ENCODE peak calls at places on chromosome X, in five cellular contexts. One of them, this sample, is unnamed.

GRCh38 chrX:30212172-30212571 is 3.2 kb upstream of the MAGEB2 start:
- DNase-seq in fibroblast of lung: no peak
- DNase-seq in HepG2: no peak
- DNase-seq in K562: no peak
- DNase-seq in PC-3: peak
- DNase-seq in this sample: no peak

GRCh38 chrX:50691820-50692219 is 122.2 kb downstream of the SHROOM4 start:
- DNase-seq in fibroblast of lung: peak
- DNase-seq in HepG2: peak
- DNase-seq in K562: peak
- DNase-seq in PC-3: peak
- DNase-seq in this sample: peak

GRCh38 chrX:25015486-25016360 is at the start of gene ARX:
- DNase-seq in fibroblast of lung: peak
- DNase-seq in HepG2: peak
- DNase-seq in K562: peak
- DNase-seq in PC-3: no peak
- DNase-seq in this sample: peak

GRCh38 chrX:85114171-85114570 is 110.5 kb downstream of the APOOL start:
- DNase-seq in fibroblast of lung: no peak
- DNase-seq in HepG2: no peak
- DNase-seq in K562: no peak
- DNase-seq in PC-3: no peak
- DNase-seq in this sample: no peak

GRCh38 chrX:53284684-53285447 is 3.5 kb upstream of the IQSEC2 start:
- DNase-seq in fibroblast of lung: peak
- DNase-seq in HepG2: peak
- DNase-seq in K562: peak
- DNase-seq in PC-3: peak
- DNase-seq in this sample: peak

GRCh38 chrX:97060019-97060418 is 176.3 kb downstream of the RPA4 start:
- DNase-seq in fibroblast of lung: no peak
- DNase-seq in HepG2: no peak
- DNase-seq in K562: no peak
- DNase-seq in PC-3: no peak
- DNase-seq in this sample: no peak

GRCh38 chrX:79133897-79134296 is 10.6 kb upstream of the GPR174 start:
- DNase-seq in fibroblast of lung: no peak
- DNase-seq in HepG2: no peak
- DNase-seq in K562: no peak
- DNase-seq in PC-3: no peak
- DNase-seq in this sample: no peak

GRCh38 chrX:1876041-1876440 is 261.2 kb downstream of the ASMT start:
- DNase-seq in fibroblast of lung: no peak
- DNase-seq in HepG2: no peak
- DNase-seq in K562: no peak
- DNase-seq in PC-3: no peak
- DNase-seq in this sample: no peak

GRCh38 chrX:53186363-53186762 is 38.6 kb downstream of the KDM5C start:
- DNase-seq in fibroblast of lung: no peak
- DNase-seq in HepG2: no peak
- DNase-seq in K562: no peak
- DNase-seq in PC-3: peak
- DNase-seq in this sample: peak

GRCh38 chrX:38192007-38192625 is 28.6 kb downstream of the SRPX start:
- DNase-seq in fibroblast of lung: peak
- DNase-seq in HepG2: no peak
- DNase-seq in K562: peak
- DNase-seq in PC-3: peak
- DNase-seq in this sample: no peak

GRCh38 chrX:110173192-110174175 is 144.4 kb downstream of the AMMECR1 start:
- DNase-seq in fibroblast of lung: peak
- DNase-seq in HepG2: no peak
- DNase-seq in K562: no peak
- DNase-seq in PC-3: peak
- DNase-seq in this sample: peak

GRCh38 chrX:46713672-46714487 is 45.0 kb downstream of the SLC9A7 start:
- DNase-seq in fibroblast of lung: no peak
- DNase-seq in HepG2: no peak
- DNase-seq in K562: no peak
- DNase-seq in PC-3: no peak
- DNase-seq in this sample: no peak

GRCh38 chrX:87679849-87680248 is 162.2 kb downstream of the KLHL4 start:
- DNase-seq in fibroblast of lung: no peak
- DNase-seq in HepG2: no peak
- DNase-seq in K562: no peak
- DNase-seq in PC-3: no peak
- DNase-seq in this sample: no peak

GRCh38 chrX:22165732-22166457 is 106.8 kb upstream of the CBLL2 start:
- DNase-seq in fibroblast of lung: peak
- DNase-seq in HepG2: no peak
- DNase-seq in K562: no peak
- DNase-seq in PC-3: peak
- DNase-seq in this sample: peak

GRCh38 chrX:70675284-70675683 is 230.6 kb downstream of the DLG3 start:
- DNase-seq in fibroblast of lung: no peak
- DNase-seq in HepG2: no peak
- DNase-seq in K562: no peak
- DNase-seq in PC-3: no peak
- DNase-seq in this sample: no peak

GRCh38 chrX:48590203-48591103 is 6.8 kb upstream of the WDR13 start:
- DNase-seq in fibroblast of lung: peak
- DNase-seq in HepG2: peak
- DNase-seq in K562: no peak
- DNase-seq in PC-3: no peak
- DNase-seq in this sample: no peak

GRCh38 chrX:101415180-101416130 is 7.4 kb downstream of the HNRNPH2 start:
- DNase-seq in fibroblast of lung: peak
- DNase-seq in HepG2: peak
- DNase-seq in K562: peak
- DNase-seq in PC-3: peak
- DNase-seq in this sample: peak

GRCh38 chrX:137212078-137212632 is 178.4 kb upstream of the GPR101 start:
- DNase-seq in fibroblast of lung: no peak
- DNase-seq in HepG2: no peak
- DNase-seq in K562: no peak
- DNase-seq in PC-3: peak
- DNase-seq in this sample: no peak

GRCh38 chrX:10414106-10414824 is 206.1 kb downstream of the MID1 start:
- DNase-seq in fibroblast of lung: no peak
- DNase-seq in HepG2: no peak
- DNase-seq in K562: no peak
- DNase-seq in PC-3: no peak
- DNase-seq in this sample: no peak

GRCh38 chrX:71871367-71871766 is 39.3 kb upstream of the NHSL2 start:
- DNase-seq in fibroblast of lung: no peak
- DNase-seq in HepG2: no peak
- DNase-seq in K562: no peak
- DNase-seq in PC-3: peak
- DNase-seq in this sample: peak

GRCh38 chrX:70998402-70999027 is 67.6 kb upstream of the SLC7A3 start:
- DNase-seq in fibroblast of lung: peak
- DNase-seq in HepG2: peak
- DNase-seq in K562: no peak
- DNase-seq in PC-3: peak
- DNase-seq in this sample: peak

GRCh38 chrX:68695206-68695845 is 47.9 kb downstream of the STARD8 start:
- DNase-seq in fibroblast of lung: no peak
- DNase-seq in HepG2: no peak
- DNase-seq in K562: no peak
- DNase-seq in PC-3: no peak
- DNase-seq in this sample: no peak

GRCh38 chrX:118566359-118566758 is 70.7 kb downstream of the DOCK11 start:
- DNase-seq in fibroblast of lung: no peak
- DNase-seq in HepG2: no peak
- DNase-seq in K562: no peak
- DNase-seq in PC-3: peak
- DNase-seq in this sample: no peak

DNA sequence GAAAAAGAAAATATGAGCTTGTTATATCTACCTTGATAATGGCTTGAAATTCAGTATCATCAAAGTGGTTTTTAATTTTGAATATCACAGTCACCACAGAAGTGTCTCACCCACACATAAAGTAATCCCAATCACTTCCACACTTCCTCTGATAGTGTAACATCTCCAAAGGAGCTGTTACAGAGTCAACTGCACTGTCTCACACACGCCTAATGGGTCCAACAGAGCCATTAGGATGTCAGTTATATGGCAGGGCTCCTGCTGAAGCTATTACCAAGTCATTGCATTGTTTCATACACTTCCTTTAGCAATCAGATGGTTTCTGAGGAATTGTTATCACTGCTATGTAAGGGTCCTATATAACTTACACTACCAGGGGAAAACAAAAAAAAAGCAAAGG is 432.1 kb upstream of the TEX13C start:
- DNase-seq in fibroblast of lung: no peak
- DNase-seq in HepG2: no peak
- DNase-seq in K562: no peak
- DNase-seq in PC-3: no peak
- DNase-seq in this sample: no peak
- TF ChIP-seq CTCF in fibroblast of lung: no peak
- TF ChIP-seq CTCF in HepG2: no peak
- TF ChIP-seq CTCF in K562: no peak
- TF ChIP-seq CTCF in PC-3: no peak
- TF ChIP-seq CTCF in this sample: no peak

GRCh38 chrX:7083468-7084396 is 63.8 kb upstream of the STS start:
- DNase-seq in fibroblast of lung: peak
- DNase-seq in HepG2: no peak
- DNase-seq in K562: no peak
- DNase-seq in PC-3: peak
- DNase-seq in this sample: peak
- TF ChIP-seq EZH2 in fibroblast of lung: no peak
- TF ChIP-seq EZH2 in HepG2: no peak
- TF ChIP-seq EZH2 in K562: no peak
- TF ChIP-seq EZH2 in PC-3: no peak
- TF ChIP-seq EZH2 in this sample: no peak

GRCh38 chrX:133786382-133786781 is 199.0 kb downstream of the GPC3 start:
- DNase-seq in fibroblast of lung: no peak
- DNase-seq in HepG2: no peak
- DNase-seq in K562: no peak
- DNase-seq in PC-3: no peak
- DNase-seq in this sample: peak

GRCh38 chrX:133781174-133781573 is 204.2 kb downstream of the GPC3 start:
- DNase-seq in fibroblast of lung: no peak
- DNase-seq in HepG2: no peak
- DNase-seq in K562: no peak
- DNase-seq in PC-3: no peak
- DNase-seq in this sample: no peak

GRCh38 chrX:133783273-133783672 is 202.1 kb downstream of the GPC3 start:
- DNase-seq in fibroblast of lung: no peak
- DNase-seq in HepG2: no peak
- DNase-seq in K562: no peak
- DNase-seq in PC-3: no peak
- DNase-seq in this sample: no peak
- H3K9ac ChIP-seq in fibroblast of lung: no peak
- H3K9ac ChIP-seq in HepG2: no peak
- H3K9ac ChIP-seq in K562: no peak
- H3K9ac ChIP-seq in PC-3: no peak
- H3K9ac ChIP-seq in this sample: no peak

GRCh38 chrX:43654431-43655150 is 1.5 kb upstream of the MAOA start:
- DNase-seq in fibroblast of lung: peak
- DNase-seq in HepG2: peak
- DNase-seq in K562: peak
- DNase-seq in PC-3: peak
- DNase-seq in this sample: peak
- TF ChIP-seq CTCF in fibroblast of lung: peak
- TF ChIP-seq CTCF in HepG2: peak
- TF ChIP-seq CTCF in K562: no peak
- TF ChIP-seq CTCF in PC-3: peak
- TF ChIP-seq CTCF in this sample: no peak

GRCh38 chrX:119999087-119999634 is 55.6 kb upstream of the NKAP start:
- DNase-seq in fibroblast of lung: no peak
- DNase-seq in HepG2: no peak
- DNase-seq in K562: no peak
- DNase-seq in PC-3: no peak
- DNase-seq in this sample: no peak

GRCh38 chrX:119996069-119996468 is 52.5 kb upstream of the NKAP start:
- DNase-seq in fibroblast of lung: no peak
- DNase-seq in HepG2: no peak
- DNase-seq in K562: no peak
- DNase-seq in PC-3: no peak
- DNase-seq in this sample: no peak

GRCh38 chrX:119997570-119997969 is 54.0 kb upstream of the NKAP start:
- DNase-seq in fibroblast of lung: no peak
- DNase-seq in HepG2: no peak
- DNase-seq in K562: no peak
- DNase-seq in PC-3: no peak
- DNase-seq in this sample: no peak

GRCh38 chrX:120000490-120001246 is 57.1 kb upstream of the NKAP start:
- DNase-seq in fibroblast of lung: no peak
- DNase-seq in HepG2: no peak
- DNase-seq in K562: no peak
- DNase-seq in PC-3: peak
- DNase-seq in this sample: no peak

GRCh38 chrX:119996600-119997524 is 53.3 kb upstream of the NKAP start:
- DNase-seq in fibroblast of lung: no peak
- DNase-seq in HepG2: no peak
- DNase-seq in K562: no peak
- DNase-seq in PC-3: no peak
- DNase-seq in this sample: no peak
- TF ChIP-seq EZH2 in fibroblast of lung: no peak
- TF ChIP-seq EZH2 in HepG2: no peak
- TF ChIP-seq EZH2 in K562: no peak
- TF ChIP-seq EZH2 in PC-3: no peak
- TF ChIP-seq EZH2 in this sample: no peak

DNA sequence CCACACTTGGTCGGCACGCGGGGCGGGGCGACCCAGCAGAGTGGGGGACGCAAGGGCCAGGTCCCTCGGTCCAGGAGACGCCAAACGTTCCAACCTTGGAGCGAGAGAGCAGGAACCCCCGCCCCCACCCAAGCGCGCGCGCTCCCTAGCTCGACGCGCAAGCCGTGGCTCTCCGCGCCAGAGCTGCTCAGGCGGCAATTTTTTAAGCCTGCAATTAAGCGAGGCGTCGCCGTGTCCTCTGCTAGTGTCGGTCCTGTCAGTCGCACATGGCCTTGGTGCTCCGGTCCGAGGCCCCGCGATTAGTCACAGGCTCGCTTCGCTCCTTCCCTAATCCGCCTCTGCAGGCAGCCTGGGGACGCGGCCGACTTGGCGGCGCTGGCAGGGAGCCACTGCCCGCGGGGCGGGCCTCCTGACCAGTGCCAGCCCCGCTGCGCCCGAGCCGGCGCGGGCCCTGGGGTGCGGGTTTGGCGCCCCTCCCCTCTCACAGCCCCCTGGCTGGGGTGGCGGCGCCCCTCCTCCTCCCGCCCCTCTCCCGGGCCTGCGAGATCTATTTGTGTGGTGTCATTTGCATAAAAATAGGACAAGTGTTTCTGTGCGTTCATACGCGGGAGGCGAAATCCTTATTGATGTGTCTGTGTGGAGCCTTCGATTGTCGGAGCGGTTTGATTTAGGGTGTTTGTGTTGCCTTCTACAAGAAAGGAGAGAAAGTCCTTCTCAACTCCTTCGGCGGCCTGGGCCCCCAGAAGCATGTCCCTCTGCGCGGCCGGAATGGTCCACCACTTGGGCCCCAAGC is 9.7 kb upstream of the BCOR start:
- DNase-seq in fibroblast of lung: no peak
- DNase-seq in HepG2: no peak
- DNase-seq in K562: no peak
- DNase-seq in PC-3: peak
- DNase-seq in this sample: no peak
- H3K9ac ChIP-seq in fibroblast of lung: no peak
- H3K9ac ChIP-seq in HepG2: peak
- H3K9ac ChIP-seq in K562: peak
- H3K9ac ChIP-seq in PC-3: peak
- H3K9ac ChIP-seq in this sample: no peak

This sample was measured in mammary epithelial cell.